ENCODE peak calls at places on chromosomes 5 and 9, in nine cellular contexts. C is cardiac muscle cell, E is body of pancreas, M is mammary epithelial cell, A is keratinocyte, I is endodermal cell, P is HCT116, K is GM23338, H is esophagus squamous epithelium. U is an unnamed sample.
A peak's percentile ranks its signal among the peaks of the same experiment; 100 is the strongest.

GRCh38 chr9:75169623-75170022 is 81.3 kb downstream of the OSTF1 start:
- DNase-seq in A (no peak), M (peak; percentile 19), I (no peak), H (no peak), E (no peak), P (no peak), C (no peak), K (no peak), U (no peak)

GRCh38 chr9:109893222-109893621 is 113.2 kb downstream of the PALM2AKAP2 start:
- DNase-seq in A (no peak), M (no peak), I (no peak), H (no peak), C (no peak), P (no peak), E (no peak), K (no peak), U (no peak)

GRCh38 chr9:107778666-107779065 is 289.1 kb upstream of the KLF4 start:
- DNase-seq in P (no peak), E (no peak), K (no peak), H (no peak), C (no peak), A (no peak), I (no peak), M (no peak), U (no peak)

GRCh38 chr5:170643591-170643990 is 139.8 kb downstream of the KCNIP1 start:
- DNase-seq in H (no peak), P (no peak), M (no peak), K (no peak), I (peak; percentile 6), C (no peak), E (no peak), A (no peak), U (no peak)

GRCh38 chr9:85858351-85858750 is 82.6 kb upstream of the NAA35 start:
- DNase-seq in M (peak; percentile 48), A (no peak), E (no peak), H (no peak), K (no peak), I (no peak), P (no peak), C (no peak), U (no peak)

GRCh38 chr5:11384441-11385250 is 519.6 kb downstream of the CTNND2 start:
- DNase-seq in M (peak; percentile 1), C (peak; percentile 57), E (peak; percentile 51), H (no peak), P (no peak), K (peak; percentile 47), I (peak; percentile 75), A (no peak), U (no peak)

GRCh38 chr9:130173462-130173876 is 1.3 kb downstream of the NCS1 start:
- DNase-seq in M (no peak), K (peak; percentile 42), C (no peak), P (no peak), A (no peak), E (no peak), H (no peak), I (peak; percentile 70), U (no peak)

GRCh38 chr9:87793292-87793691 is 67.4 kb downstream of the CTSL start:
- DNase-seq in A (no peak), P (no peak), H (no peak), K (no peak), C (no peak), I (no peak), M (peak; percentile 70), E (no peak), U (peak; percentile 58)

GRCh38 chr5:2007906-2008437 is 125.2 kb upstream of the IRX4 start:
- DNase-seq in K (peak; percentile 33), E (no peak), A (no peak), C (peak; percentile 78), M (peak; percentile 14), H (no peak), I (peak; percentile 67), P (no peak), U (no peak)

GRCh38 chr9:126491256-126491879 is 122.4 kb upstream of the LMX1B start:
- DNase-seq in K (peak; percentile 78), P (no peak), I (peak; percentile 72), H (no peak), A (no peak), E (peak; percentile 52), C (peak; percentile 76), M (peak; percentile 45), U (no peak)

GRCh38 chr5:145806923-145807322 is 28.2 kb downstream of the PRELID2 start:
- DNase-seq in C (no peak), E (no peak), P (no peak), A (no peak), H (no peak), I (no peak), K (no peak), M (no peak), U (no peak)

GRCh38 chr5:159166416-159166815 is 42.9 kb downstream of the RNF145 start:
- DNase-seq in A (no peak), K (no peak), C (no peak), H (no peak), I (no peak), M (no peak), E (no peak), P (no peak), U (no peak)

GRCh38 chr5:150181035-150181434 is 8.8 kb upstream of the SLC6A7 start:
- DNase-seq in I (no peak), K (no peak), M (no peak), C (no peak), A (no peak), H (no peak), E (no peak), P (no peak), U (no peak)

DNA sequence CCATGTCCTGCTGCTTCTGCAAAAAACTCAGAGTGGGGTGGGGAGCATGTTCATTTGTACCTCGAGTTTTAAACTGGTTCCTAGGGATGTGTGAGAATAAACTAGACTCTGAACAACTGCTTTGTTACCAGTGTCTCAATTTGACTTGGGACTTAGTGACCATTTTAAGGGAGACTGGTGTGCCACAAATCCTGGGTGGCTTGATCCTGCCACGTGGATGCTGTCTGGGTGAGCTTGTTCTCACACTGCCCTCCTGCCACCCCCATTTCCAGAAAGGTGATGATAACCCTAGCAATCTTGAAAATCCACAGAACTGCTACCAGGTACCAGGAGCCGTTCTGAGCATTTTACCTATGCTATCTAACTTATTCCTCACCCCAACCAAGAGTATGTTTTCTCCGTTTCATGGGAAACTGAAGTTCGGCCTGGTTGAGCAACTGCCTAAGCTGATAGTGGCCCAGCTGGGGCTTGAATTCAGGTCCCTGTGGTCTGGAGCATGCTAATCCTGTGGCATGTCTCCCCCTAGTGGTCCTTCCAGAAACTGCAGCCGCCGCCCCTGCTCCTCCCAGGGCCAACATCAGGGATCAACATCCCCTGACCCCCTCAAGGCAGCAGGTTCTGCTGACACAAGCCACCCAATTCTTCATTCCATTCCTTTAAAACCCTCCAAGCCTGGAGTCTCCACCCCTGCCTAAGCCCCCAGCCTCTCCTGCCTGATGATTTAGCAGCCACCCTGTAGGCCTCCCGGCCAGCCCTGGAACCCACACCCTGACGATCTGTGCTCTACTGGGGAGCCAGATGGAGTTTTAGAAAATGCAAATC is 2.8 kb downstream of the IL3 start:
- DNase-seq in C (peak; percentile 68), M (peak; percentile 28), H (no peak), E (peak; percentile 71), K (peak; percentile 85), I (peak; percentile 95), A (no peak), P (peak; percentile 50), U (no peak)
- TF ChIP-seq CTCF in C (peak; percentile 97), M (peak; percentile 98), H (peak; percentile 86), E (peak; percentile 97), K (peak; percentile 87), I (peak; percentile 96), A (no peak), P (peak; percentile 97), U (peak; percentile 99)

DNA sequence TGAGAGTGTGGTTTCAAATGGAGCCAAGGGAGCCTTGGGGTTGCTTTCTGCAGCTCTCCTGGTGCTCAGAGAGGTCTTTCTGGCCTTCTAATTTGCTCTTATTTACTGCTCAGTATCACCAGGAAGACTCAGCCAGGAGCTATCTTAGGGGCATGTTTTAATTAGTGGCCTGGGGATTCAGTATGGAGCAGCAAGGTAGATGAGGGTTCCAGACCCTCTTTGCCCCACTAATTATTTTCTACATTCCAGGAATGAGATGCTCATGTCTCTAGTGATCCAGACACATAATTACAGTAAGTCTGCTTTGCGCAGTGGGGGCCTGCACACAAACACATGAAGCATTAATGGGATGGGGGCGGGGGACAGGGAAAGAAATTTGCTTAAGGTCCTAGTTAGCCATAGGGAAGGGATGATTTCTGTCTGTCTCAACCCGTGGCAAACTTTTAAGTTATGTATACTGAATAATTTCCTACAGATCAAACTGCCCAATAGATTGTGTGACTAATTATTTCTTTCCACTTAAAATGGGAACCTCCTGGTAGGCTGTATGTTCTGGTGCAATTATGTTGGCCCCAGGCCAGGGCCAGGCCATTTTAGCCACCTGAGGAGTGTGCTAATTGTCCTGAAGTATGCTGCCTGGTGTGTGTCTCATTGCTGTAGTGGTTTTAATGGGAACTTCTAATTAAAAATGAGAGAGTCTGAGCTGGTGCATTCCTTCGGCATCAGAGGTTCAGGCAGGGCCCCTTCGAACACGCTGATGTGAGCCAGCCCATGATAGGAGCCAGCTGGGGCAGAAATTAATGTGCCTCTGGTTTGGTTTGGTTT is 134.4 kb downstream of the PTTG1 start:
- DNase-seq in E (peak; percentile 16), M (peak; percentile 30), K (no peak), P (no peak), C (no peak), A (no peak), H (no peak), I (peak; percentile 25), U (no peak)
- H3K27me3 ChIP-seq in E (no peaks in the 10 kb centered on the region), M (no peaks in the 10 kb centered on the region), K (no peaks in the 10 kb centered on the region), P (peaks cover 6% of the 10 kb centered on the region), C (peaks cover 20% of the 10 kb centered on the region), A (no peaks in the 10 kb centered on the region), H (no peaks in the 10 kb centered on the region), I (peaks cover 27% of the 10 kb centered on the region), U (no peaks in the 10 kb centered on the region)

DNA sequence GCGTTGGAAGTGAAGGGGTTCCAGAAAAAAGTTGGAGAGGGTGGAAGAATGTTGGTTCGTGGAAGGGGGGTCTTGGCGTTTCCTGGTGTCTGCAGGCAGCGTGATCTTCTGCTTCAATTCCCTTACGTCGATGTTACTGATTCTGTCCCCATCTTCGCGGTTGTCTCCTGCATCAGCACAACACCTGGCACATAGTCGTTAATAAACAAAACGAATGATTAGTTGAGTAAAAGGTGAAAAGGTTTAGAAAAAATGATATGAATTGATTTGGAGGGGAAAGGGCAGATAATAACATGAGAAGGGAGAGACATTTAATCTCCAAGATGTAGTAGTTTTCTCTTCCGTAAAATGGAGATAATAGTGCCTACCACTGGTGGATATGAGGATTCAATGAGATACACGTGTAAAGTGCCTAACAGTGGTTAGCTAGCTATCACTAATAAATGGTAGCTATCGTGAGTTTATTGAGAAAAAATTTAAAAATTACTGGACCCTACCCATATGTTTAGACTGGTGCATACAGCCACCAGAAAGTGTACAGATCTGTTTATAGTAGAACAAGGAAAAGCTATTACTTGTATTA is 556 bp downstream of the MTREX start:
- DNase-seq in A (no peak), H (no peak), C (no peak), E (no peak), P (no peak), I (no peak), M (peak; percentile 35), K (no peak), U (no peak)
- TF ChIP-seq CTCF in A (no peak), H (no peak), C (peak; percentile 21), E (no peak), P (no peak), I (peak; percentile 24), M (peak; percentile 40), K (no peak), U (peak; percentile 24)

DNA sequence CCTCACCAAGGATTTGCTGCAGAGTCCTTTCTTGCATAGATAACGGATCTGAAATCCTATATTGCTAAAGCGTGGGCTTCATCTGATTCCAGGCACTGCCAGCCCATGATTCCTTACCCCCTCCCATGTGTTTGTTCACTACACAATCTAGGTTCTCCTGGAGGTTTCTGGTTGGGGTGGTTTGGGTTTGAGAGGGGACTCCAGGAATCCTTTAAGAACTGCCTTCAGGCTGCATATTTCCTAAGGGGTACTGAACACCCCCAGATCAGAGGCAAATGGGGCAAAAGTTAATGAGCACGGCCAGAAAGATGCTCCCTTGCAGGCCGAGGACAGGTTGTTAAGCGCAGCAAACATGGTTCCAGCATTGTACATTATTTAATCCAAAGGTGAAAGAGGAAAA is 9.8 kb downstream of the NR2F1 start:
- DNase-seq in A (no peak), M (no peak), C (no peak), K (no peak), H (no peak), I (no peak), P (no peak), E (no peak), U (no peak)
- H3K27me3 ChIP-seq in A (peaks cover 74% of the 10 kb centered on the region), M (no peaks in the 10 kb centered on the region), C (peaks cover 100% of the 10 kb centered on the region), K (peaks cover 100% of the 10 kb centered on the region), H (no peaks in the 10 kb centered on the region), I (peaks cover 100% of the 10 kb centered on the region), P (no peaks in the 10 kb centered on the region), E (no peaks in the 10 kb centered on the region), U (no peaks in the 10 kb centered on the region)

U was measured in BJ.